ENCODE peak calls at places on chromosomes 6 and 20, in four cellular contexts. S is A549, Y is H1, M is K562. Q is an unnamed sample. For H3K9me3, the result is how much of the 10 kb centered on the place peaks cover.

GRCh38 chr20:36128463-36129176 is 25.9 kb upstream of the EPB41L1 start:
- DNase-seq in S (peak), M (peak), Y (no peak), Q (no peak)

GRCh38 chr6:158799051-158799792 is 19.9 kb downstream of the EZR start:
- DNase-seq in Y (no peak), S (peak), M (no peak), Q (no peak)

GRCh38 chr20:63124782-63125580 is 91.0 kb downstream of the YTHDF1 start:
- DNase-seq in S (no peak), Y (no peak), M (no peak), Q (no peak)

GRCh38 chr6:13722880-13723279 is 11.2 kb upstream of the RANBP9 start:
- DNase-seq in S (no peak), Y (no peak), M (no peak), Q (no peak)

GRCh38 chr20:17226410-17227198 is at the start of gene PCSK2:
- DNase-seq in S (peak), Y (peak), M (peak), Q (peak)

GRCh38 chr20:45727044-45727443 is 4.9 kb downstream of the SPINT4 start:
- DNase-seq in Y (no peak), S (no peak), M (no peak), Q (no peak)

GRCh38 chr6:125001684-125002083 is 39.4 kb downstream of the RNF217 start:
- DNase-seq in M (no peak), Y (no peak), S (no peak), Q (no peak)

GRCh38 chr20:32482251-32483220 is 102.6 kb downstream of the NOL4L start:
- DNase-seq in Y (no peak), M (no peak), S (no peak), Q (no peak)

GRCh38 chr6:149446791-149447376 is 37.9 kb downstream of the ZC3H12D start:
- DNase-seq in S (no peak), Y (no peak), M (no peak), Q (no peak)

GRCh38 chr6:157410088-157410487 is 29.1 kb downstream of the ZDHHC14 start:
- DNase-seq in M (no peak), Y (no peak), S (no peak), Q (no peak)

GRCh38 chr20:62387993-62388635 is 1.2 kb downstream of the RPS21 start:
- DNase-seq in M (no peak), S (no peak), Y (no peak), Q (no peak)

GRCh38 chr20:51985013-51985415 is 182.7 kb upstream of the SALL4 start:
- DNase-seq in M (no peak), Y (no peak), S (peak), Q (no peak)

GRCh38 chr6:138082232-138082631 is 25.0 kb downstream of the PERP start:
- DNase-seq in Y (no peak), M (no peak), S (no peak), Q (no peak)

GRCh38 chr6:128567029-128567428 is 46.6 kb upstream of the PTPRK start:
- DNase-seq in S (peak), Y (no peak), M (no peak), Q (no peak)

GRCh38 chr6:41966961-41967311 is 25.3 kb upstream of the CCND3 start:
- DNase-seq in M (peak), Y (no peak), S (peak), Q (no peak)

GRCh38 chr6:20117474-20117873 is 94.8 kb downstream of the MBOAT1 start:
- DNase-seq in M (no peak), Y (no peak), S (no peak), Q (no peak)

GRCh38 chr6:149129401-149130077 is 188.0 kb upstream of the TAB2 start:
- DNase-seq in Y (no peak), S (no peak), M (peak), Q (no peak)

GRCh38 chr20:32780278-32780677 is 18.1 kb downstream of the DNMT3B start:
- DNase-seq in M (no peak), S (no peak), Y (no peak), Q (no peak)

GRCh38 chr6:24583463-24584389 is 62.3 kb downstream of the KIAA0319 start:
- DNase-seq in M (peak), Y (peak), S (peak), Q (peak)
- TF ChIP-seq EP300 in M (no peak), Y (no peak), S (no peak), Q (no peak)

GRCh38 chr6:27442932-27443331 is 30.0 kb downstream of the ZNF184 start:
- DNase-seq in Y (no peak), M (no peak), S (no peak), Q (no peak)
- H3K9me3 ChIP-seq in Y (under half), M (under half), S (under half), Q (under half)

GRCh38 chr20:41317536-41318270 is at the start of gene ZHX3:
- DNase-seq in S (peak), M (peak), Y (peak), Q (peak)
- TF ChIP-seq EP300 in S (no peak), M (no peak), Y (no peak), Q (no peak)

DNA sequence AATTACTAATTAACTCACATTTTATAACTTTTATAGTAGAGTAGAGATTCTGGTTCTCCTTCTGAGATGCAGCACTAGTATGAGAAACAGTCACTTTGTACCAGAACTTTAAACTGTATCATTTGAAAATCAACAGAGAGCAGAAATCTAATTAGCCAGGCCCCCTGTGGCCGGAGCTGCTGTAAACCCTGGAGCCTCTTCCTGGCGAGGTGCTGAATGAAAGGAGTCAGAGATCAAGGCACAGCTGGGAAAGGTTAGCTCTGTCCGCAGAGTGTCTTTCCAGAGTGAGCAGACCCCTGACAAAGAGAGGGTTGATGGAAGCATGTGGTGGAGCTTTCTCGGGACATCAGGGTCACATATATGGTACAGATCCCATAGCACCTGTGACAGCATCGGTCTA is 703.8 kb downstream of the RFPL4B start:
- DNase-seq in Y (peak), M (peak), S (no peak), Q (no peak)
- H3K9me3 ChIP-seq in Y (under half), M (under half), S (under half), Q (under half)

DNA sequence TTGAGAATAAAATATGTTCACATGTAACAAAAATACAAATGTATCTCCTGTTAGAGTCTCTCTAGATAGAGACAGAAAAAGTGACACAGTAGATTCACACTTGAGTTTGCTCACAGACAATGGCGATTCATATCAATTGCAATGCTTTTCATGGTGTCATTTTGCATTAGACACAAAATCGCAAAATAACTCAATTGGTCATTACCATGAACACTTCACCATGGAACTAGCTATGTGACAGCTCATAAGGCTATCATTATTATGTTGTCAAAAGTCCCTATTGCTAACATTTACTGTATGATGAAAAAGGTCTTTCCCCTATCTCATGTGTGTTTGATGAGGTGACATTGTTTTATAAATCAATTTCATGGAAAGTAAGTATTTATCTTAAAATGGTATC is 249.5 kb upstream of the AGPAT4 start:
- DNase-seq in Y (no peak), S (no peak), M (no peak), Q (no peak)
- TF ChIP-seq EP300 in Y (no peak), S (no peak), M (no peak), Q (no peak)

GRCh38 chr6:9851541-9852380 is 563.1 kb downstream of the TFAP2A start:
- DNase-seq in M (peak), Y (peak), S (peak), Q (no peak)
- H3K9me3 ChIP-seq in M (under half), Y (under half), S (under half), Q (under half)

DNA sequence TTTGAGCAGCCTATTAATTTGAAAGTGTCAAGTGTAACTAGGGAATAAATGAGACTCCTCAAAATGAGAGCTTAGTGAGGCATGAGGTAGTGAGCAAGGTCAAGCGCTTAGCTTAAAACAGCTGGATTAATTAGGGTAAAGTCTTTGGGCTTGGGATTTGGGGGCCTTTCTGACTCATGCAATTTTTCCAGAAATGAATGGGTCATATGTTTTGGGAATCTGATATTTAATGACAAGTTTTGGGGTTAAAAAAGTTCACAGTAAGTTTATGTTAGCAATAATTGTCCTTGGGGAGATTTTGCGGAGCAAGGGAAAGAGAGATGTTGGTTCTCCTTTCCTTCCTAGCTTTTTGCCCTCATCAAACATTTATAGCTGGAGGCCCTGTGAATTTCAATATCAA is 29.2 kb upstream of the SGK1 start:
- DNase-seq in Y (no peak), S (no peak), M (no peak), Q (no peak)
- TF ChIP-seq EP300 in Y (no peak), S (no peak), M (no peak), Q (no peak)

GRCh38 chr6:367891-368630 is 23.5 kb upstream of the IRF4 start:
- DNase-seq in M (no peak), S (no peak), Y (no peak), Q (no peak)
- H3K9me3 ChIP-seq in M (under half), S (under half), Y (half or more), Q (under half)

DNA sequence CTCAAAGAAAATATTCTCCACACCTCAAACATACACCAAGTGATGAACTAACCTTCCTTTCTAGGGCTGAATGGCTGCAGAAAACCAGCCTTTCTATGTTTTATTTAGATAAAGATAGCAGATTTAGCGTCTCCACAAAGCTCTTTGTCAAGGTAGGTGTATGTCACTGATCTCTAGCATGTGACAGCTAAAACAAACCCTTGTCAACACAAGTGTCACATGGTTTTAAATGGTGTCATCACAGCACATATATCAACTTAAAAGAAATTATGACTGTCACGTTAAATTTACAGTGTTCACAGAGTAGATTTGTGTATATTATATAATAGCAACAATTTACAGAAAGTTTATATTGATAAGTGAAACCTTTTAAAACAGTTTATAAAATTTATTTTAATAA is 58.3 kb downstream of the TENT5A start:
- DNase-seq in Y (no peak), M (no peak), S (no peak), Q (no peak)
- TF ChIP-seq EP300 in Y (no peak), M (no peak), S (no peak), Q (no peak)